ENCODE peak calls at places on chromosomes 7 and 10, in four cellular contexts. C is left ventricle myocardium inferior, N is fibroblast of lung, S is NB4. M is an unnamed sample.
A peak's percentile ranks its signal among the peaks of the same experiment; 100 is the strongest.

GRCh38 chr10:63700935-63701263 is 179.7 kb downstream of the REEP3 start:
- DNase-seq in N (no peak), S (no peak), C (no peak), M (no peak)

GRCh38 chr10:13193637-13194036 is 32.3 kb downstream of the MCM10 start:
- DNase-seq in S (no peak), N (no peak), C (no peak), M (no peak)

GRCh38 chr10:110789604-110790428 is 81.9 kb upstream of the PDCD4 start:
- DNase-seq in N (no peak), C (no peak), S (no peak), M (no peak)

GRCh38 chr7:142248-142955 is 50.0 kb upstream of the FAM20C start:
- DNase-seq in N (no peak), C (peak; percentile 89), S (no peak), M (no peak)

GRCh38 chr7:70640266-70640833 is 491.6 kb upstream of the GALNT17 start:
- DNase-seq in C (no peak), S (no peak), N (peak; percentile 82), M (no peak)

GRCh38 chr7:114825423-114825951 is 96.4 kb upstream of the MDFIC start:
- DNase-seq in C (no peak), N (no peak), S (no peak), M (no peak)

GRCh38 chr10:49617281-49618020 is 3.6 kb downstream of the CHAT start:
- DNase-seq in S (no peak), N (no peak), C (no peak), M (no peak)

GRCh38 chr7:95324396-95324795 is at the start of gene PON1:
- DNase-seq in S (no peak), N (no peak), C (no peak), M (no peak)

GRCh38 chr10:97701438-97702064 is 12.0 kb upstream of the MARVELD1 start:
- DNase-seq in S (peak; percentile 81), N (peak; percentile 54), C (no peak), M (no peak)

GRCh38 chr7:108204281-108204796 is 74.2 kb upstream of the LAMB4 start:
- DNase-seq in C (no peak), N (no peak), S (no peak), M (no peak)

GRCh38 chr7:116399808-116400207 is 99.7 kb upstream of the CAV2 start:
- DNase-seq in S (no peak), C (no peak), N (peak; percentile 94), M (no peak)

GRCh38 chr7:47453093-47454056 is 128.5 kb downstream of the TNS3 start:
- DNase-seq in S (peak; percentile 43), C (peak; percentile 62), N (peak; percentile 90), M (no peak)

GRCh38 chr7:14020339-14020900 is 31.0 kb upstream of the ETV1 start:
- DNase-seq in C (no peak), S (no peak), N (peak; percentile 46), M (no peak)

GRCh38 chr10:70672993-70673928 is 955 bp downstream of the ADAMTS14 start:
- DNase-seq in C (peak; percentile 53), N (peak; percentile 91), S (no peak), M (no peak)

GRCh38 chr10:34449836-34450235 is 365.3 kb downstream of the PARD3 start:
- DNase-seq in N (no peak), C (no peak), S (no peak), M (no peak)

GRCh38 chr10:23035569-23035968 is 59.8 kb upstream of the MSRB2 start:
- DNase-seq in S (no peak), N (no peak), C (no peak), M (no peak)
- TF ChIP-seq CTCF in S (peak; percentile 3), N (peak; percentile 7), C (peak; percentile 35), M (no peak)

GRCh38 chr7:148611692-148612091 is 21.1 kb downstream of the C7orf33 start:
- DNase-seq in S (no peak), N (no peak), C (no peak), M (no peak)
- TF ChIP-seq CTCF in S (no peak), N (no peak), C (no peak), M (no peak)

DNA sequence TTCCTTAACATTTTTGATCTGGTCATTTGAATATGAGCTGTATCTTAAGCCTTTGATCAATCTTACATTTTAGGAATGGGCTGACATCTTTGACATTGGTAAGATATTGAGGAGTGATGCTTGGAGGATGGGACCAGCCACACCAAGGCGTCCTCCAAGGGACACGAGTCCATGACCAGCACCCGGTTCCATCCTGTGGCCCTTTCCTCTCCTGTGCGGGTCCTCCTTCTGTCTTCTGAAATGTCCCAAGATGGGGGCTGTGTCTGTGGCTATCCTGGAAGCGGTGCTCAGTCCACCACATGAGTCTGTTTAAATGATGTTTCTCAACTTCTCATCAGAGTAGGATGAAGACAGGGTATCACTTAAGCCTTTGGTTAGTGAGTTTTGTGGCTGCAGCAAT is 67.3 kb upstream of the SHH start:
- DNase-seq in C (no peak), N (no peak), S (no peak), M (no peak)
- TF ChIP-seq CTCF in C (no peak), N (no peak), S (no peak), M (no peak)

DNA sequence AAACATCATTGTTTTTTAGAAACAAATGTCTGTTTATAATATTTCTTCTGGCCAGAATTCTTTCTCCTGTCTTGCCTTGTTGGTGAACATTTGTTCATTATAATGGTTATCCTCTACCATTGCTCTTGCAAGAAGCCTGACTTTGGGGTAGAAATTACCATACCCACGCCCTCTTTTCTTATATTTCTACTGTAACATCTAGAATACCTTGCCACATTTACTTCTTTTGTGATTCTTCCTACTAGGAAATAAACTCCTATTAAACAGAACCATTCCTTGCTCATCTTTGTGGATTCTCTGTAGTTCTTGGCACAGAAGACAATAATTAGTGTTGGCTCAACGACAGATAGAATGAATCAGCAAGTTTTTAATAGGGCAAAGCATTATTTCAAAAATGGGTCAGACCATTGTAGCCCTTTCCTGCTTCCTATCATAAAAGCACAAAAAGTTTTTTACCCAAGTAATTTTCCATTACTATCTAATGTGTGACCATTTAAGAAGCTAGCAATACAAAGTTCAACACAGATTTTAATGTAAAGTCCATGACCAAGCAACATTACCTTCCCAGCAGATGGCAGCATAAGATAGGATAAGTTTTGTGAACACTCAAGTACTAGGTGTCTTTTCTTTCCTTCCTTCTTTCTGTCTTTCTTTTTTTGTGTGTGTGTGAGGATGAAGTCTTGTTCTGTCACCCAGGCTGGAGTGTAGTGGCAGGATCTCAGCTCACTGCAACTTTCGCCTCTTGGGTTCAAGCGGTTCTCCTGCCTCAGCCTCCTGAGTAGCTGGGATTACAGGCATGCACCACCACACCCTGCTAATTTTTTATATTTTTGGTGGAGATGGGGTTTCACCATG is 270.4 kb downstream of the HGF start:
- DNase-seq in S (peak; percentile 87), N (peak; percentile 73), C (no peak), M (no peak)
- TF ChIP-seq CTCF in S (peak; percentile 47), N (peak; percentile 59), C (peak; percentile 68), M (no peak)

DNA sequence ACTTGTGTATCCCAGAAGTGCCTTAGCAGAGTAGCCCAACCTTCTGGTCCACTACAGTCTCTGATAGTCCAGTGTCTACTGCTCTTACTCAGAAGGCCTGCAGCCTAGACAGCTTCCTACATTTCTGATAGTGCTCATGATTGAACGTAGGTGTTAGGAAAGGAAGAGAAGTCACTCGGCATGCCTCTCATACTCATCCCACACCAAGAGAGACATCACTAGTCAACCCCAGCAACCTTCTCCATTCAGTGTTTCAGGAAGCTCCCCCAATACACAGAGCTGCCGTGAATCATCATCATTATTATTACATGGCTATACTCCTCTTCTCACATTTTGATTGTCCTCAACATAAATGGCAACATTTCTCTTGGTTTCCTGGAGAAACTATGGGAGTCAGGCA is 166.4 kb downstream of the COBL start:
- DNase-seq in N (no peak), S (no peak), C (no peak), M (no peak)
- TF ChIP-seq CTCF in N (no peak), S (no peak), C (no peak), M (no peak)

GRCh38 chr10:117353700-117354099 is 21.5 kb downstream of the PDZD8 start:
- DNase-seq in S (no peak), N (no peak), C (no peak), M (no peak)
- TF ChIP-seq CTCF in S (no peak), N (no peak), C (no peak), M (no peak)

M was measured in natural killer cell.